ENCODE peak calls at places on chromosome 2, in seven cellular contexts. G is astrocyte, D is neural crest cell, V is astrocyte of the spinal cord, X is brain microvascular endothelial cell, H is stomach, B is mammary epithelial cell. Y is an unnamed sample.

GRCh38 chr2:28710545-28710944 is 41.1 kb upstream of the PPP1CB start:
- DNase-seq in B (no peak), V (no peak), H (no peak), D (no peak), G (no peak), X (no peak), Y (no peak)

GRCh38 chr2:127386246-127386645 is 1.5 kb downstream of the MAP3K2 start:
- DNase-seq in G (no peak), H (no peak), X (no peak), V (no peak), D (no peak), B (no peak), Y (no peak)

GRCh38 chr2:239225921-239226561 is 174.8 kb downstream of the HDAC4 start:
- DNase-seq in G (peak; percentile 80), H (peak; percentile 21), B (no peak), V (peak; percentile 77), X (peak; percentile 32), D (no peak), Y (no peak)

GRCh38 chr2:232592687-232593407 is 40.6 kb upstream of the EFHD1 start:
- DNase-seq in H (no peak), G (peak; percentile 87), B (peak; percentile 94), X (peak; percentile 70), V (peak; percentile 90), D (no peak), Y (no peak)

GRCh38 chr2:67649331-67650071 is 252.4 kb downstream of the ETAA1 start:
- DNase-seq in X (no peak), G (peak; percentile 47), D (no peak), V (peak; percentile 23), H (no peak), B (no peak), Y (no peak)

GRCh38 chr2:132754867-132755472 is 85.0 kb upstream of the LYPD1 start:
- DNase-seq in V (no peak), D (no peak), H (no peak), G (no peak), B (no peak), X (no peak), Y (no peak)

GRCh38 chr2:15243762-15244161 is 317.4 kb downstream of the NBAS start:
- DNase-seq in V (peak; percentile 48), B (no peak), D (no peak), G (peak; percentile 71), H (no peak), X (peak; percentile 31), Y (no peak)

GRCh38 chr2:16257725-16258028 is 317.3 kb downstream of the MYCN start:
- DNase-seq in V (no peak), G (no peak), H (no peak), B (no peak), D (no peak), X (no peak), Y (no peak)

GRCh38 chr2:111618953-111619902 is 264.8 kb downstream of the ANAPC1 start:
- DNase-seq in D (no peak), X (no peak), G (no peak), B (no peak), V (no peak), H (no peak), Y (no peak)

GRCh38 chr2:148130571-148130970 is 109.7 kb downstream of the MBD5 start:
- DNase-seq in G (peak; percentile 63), B (peak; percentile 39), X (peak; percentile 63), V (peak; percentile 30), D (no peak), H (no peak), Y (no peak)

GRCh38 chr2:24870440-24870839 is 49.6 kb downstream of the ADCY3 start:
- DNase-seq in G (no peak), X (no peak), D (no peak), V (no peak), B (no peak), H (no peak), Y (no peak)

GRCh38 chr2:71801969-71802368 is 345.7 kb downstream of the CYP26B1 start:
- DNase-seq in G (peak; percentile 20), X (peak; percentile 60), H (no peak), D (peak; percentile 20), B (peak; percentile 33), V (peak; percentile 19), Y (peak; percentile 67)

GRCh38 chr2:231187736-231188505 is 10.5 kb upstream of the ARMC9 start:
- DNase-seq in D (no peak), G (peak; percentile 91), H (peak; percentile 22), X (peak; percentile 66), B (no peak), V (peak; percentile 56), Y (no peak)

DNA sequence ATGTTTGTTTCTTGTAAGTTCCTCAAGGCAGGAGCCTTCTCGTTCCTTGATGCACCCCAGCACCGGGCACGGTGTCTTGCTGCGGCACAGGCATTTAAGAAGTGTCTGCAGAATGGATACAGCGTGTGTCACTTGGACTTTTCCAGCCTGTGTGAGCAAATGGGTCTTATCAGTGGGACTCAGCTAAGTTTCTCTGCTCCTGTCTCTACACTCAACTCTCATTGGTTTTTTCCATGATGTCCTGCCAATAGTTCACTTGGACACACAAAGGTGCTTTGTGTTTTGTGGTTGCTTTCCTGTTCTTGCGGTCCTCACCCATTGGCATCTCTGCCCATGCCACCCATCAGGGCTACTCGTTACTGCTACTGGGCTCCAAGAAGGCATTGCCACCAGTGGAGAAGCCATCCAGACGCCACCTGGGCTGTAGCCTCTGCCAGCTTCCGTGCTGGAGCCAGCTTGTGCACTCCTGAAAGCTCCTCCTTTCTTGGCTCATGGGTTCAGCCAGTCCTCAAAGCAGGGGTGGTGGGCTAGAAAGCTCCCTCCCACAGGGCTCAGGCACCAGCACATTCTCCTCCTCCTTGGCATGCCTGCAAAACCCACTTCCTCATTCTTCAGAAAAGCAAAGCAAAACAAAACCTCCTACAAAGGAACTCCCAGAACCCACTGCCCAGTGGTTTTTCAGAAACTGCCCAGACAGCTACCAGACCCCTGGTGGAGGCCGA is 41.4 kb downstream of the IL1R2 start:
- DNase-seq in X (peak; percentile 84), G (peak; percentile 93), H (peak; percentile 81), V (peak; percentile 96), B (peak; percentile 50), D (no peak), Y (no peak)
- TF ChIP-seq CTCF in X (peak; percentile 72), G (no peak), H (no peak), V (peak; percentile 43), B (no peak), D (no peak), Y (no peak)

GRCh38 chr2:10915236-10915635 is 3.5 kb downstream of the KCNF1 start:
- DNase-seq in B (no peak), G (no peak), V (no peak), H (no peak), D (no peak), X (no peak), Y (no peak)

GRCh38 chr2:10912796-10913445 is 1.2 kb downstream of the KCNF1 start:
- DNase-seq in D (no peak), X (no peak), G (no peak), H (no peak), B (no peak), V (no peak), Y (no peak)

GRCh38 chr2:10913501-10914271 is 2.0 kb downstream of the KCNF1 start:
- DNase-seq in H (no peak), V (no peak), X (no peak), D (no peak), B (no peak), G (no peak), Y (no peak)

GRCh38 chr2:10915731-10916331 is 4.1 kb downstream of the KCNF1 start:
- DNase-seq in X (no peak), H (no peak), V (no peak), B (no peak), G (no peak), D (no peak), Y (no peak)

GRCh38 chr2:10914272-10914693 is 2.5 kb downstream of the KCNF1 start:
- DNase-seq in X (no peak), G (no peak), D (no peak), H (no peak), V (no peak), B (no peak), Y (no peak)
- TF ChIP-seq CTCF in X (peak; percentile 54), G (peak; percentile 34), D (peak; percentile 42), H (no peak), V (peak; percentile 39), B (peak; percentile 15), Y (no peak)

DNA sequence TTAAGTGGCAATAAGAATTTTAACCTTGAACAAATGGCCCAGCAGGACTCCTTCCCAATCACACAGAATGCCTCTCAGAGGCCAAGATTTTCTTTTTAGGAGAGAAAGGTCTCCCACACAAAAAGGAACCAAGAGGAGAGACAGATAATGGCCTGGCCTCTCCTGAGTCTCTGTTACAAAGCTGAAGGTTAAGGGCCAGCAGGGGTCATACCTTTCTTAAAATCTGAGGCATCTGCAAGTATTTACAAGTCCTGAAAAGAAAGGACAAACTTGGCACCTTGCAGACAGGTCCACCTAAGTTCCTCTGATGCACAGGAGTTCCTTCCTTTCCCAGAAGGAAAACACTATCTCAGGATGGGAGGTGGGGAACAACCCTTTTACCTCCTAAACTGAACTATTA is 142.3 kb downstream of the TMEM163 start:
- DNase-seq in V (no peak), H (no peak), B (no peak), D (no peak), G (no peak), X (no peak), Y (no peak)
- TF ChIP-seq CTCF in V (no peak), H (no peak), B (no peak), D (no peak), G (no peak), X (no peak), Y (no peak)

GRCh38 chr2:168890006-168890782 is at the start of gene SPC25:
- DNase-seq in H (peak; percentile 86), V (peak; percentile 89), G (peak; percentile 71), B (peak; percentile 89), D (peak; percentile 86), X (peak; percentile 93), Y (peak; percentile 88)
- TF ChIP-seq CTCF in H (peak; percentile 21), V (no peak), G (no peak), B (no peak), D (no peak), X (no peak), Y (no peak)

GRCh38 chr2:163610817-163611556 is 124.8 kb downstream of the FIGN start:
- DNase-seq in V (no peak), X (no peak), B (no peak), G (no peak), D (no peak), H (no peak), Y (no peak)
- TF ChIP-seq CTCF in V (no peak), X (peak; percentile 48), B (no peak), G (no peak), D (peak; percentile 28), H (no peak), Y (no peak)

Y was measured in mesothelial cell of epicardium.